ENCODE peak calls at places on chromosomes 7 and 10, in four cellular contexts. I is GM12891, S is prostate gland, V is spleen. L is an unnamed sample.

GRCh38 chr10:32120147-32120546 is 63.9 kb upstream of the KIF5B start:
- DNase-seq in I (no peak), S (no peak), V (no peak), L (no peak)

GRCh38 chr7:27173412-27174076 is 576 bp downstream of the HOXA10 start:
- DNase-seq in I (no peak), S (no peak), V (peak), L (peak)

GRCh38 chr10:74189999-74190421 is 39.0 kb downstream of the ADK start:
- DNase-seq in I (no peak), S (peak), V (no peak), L (no peak)

GRCh38 chr10:129709627-129710509 is 242.8 kb downstream of the MGMT start:
- DNase-seq in I (no peak), S (no peak), V (peak), L (no peak)

GRCh38 chr10:91813251-91813650 is 15.0 kb downstream of the TNKS2 start:
- DNase-seq in I (no peak), S (no peak), V (no peak), L (no peak)

GRCh38 chr7:121153411-121153810 is 164.9 kb downstream of the CPED1 start:
- DNase-seq in I (no peak), S (no peak), V (no peak), L (no peak)

GRCh38 chr10:77504870-77505257 is 132.7 kb downstream of the KCNMA1 start:
- DNase-seq in I (no peak), S (no peak), V (no peak), L (no peak)

GRCh38 chr7:106058925-106059324 is 53.2 kb downstream of the SYPL1 start:
- DNase-seq in I (no peak), S (no peak), V (no peak), L (no peak)

GRCh38 chr7:2321020-2321419 is 6.8 kb upstream of the SNX8 start:
- DNase-seq in I (no peak), S (peak), V (no peak), L (no peak)

GRCh38 chr10:74752371-74752990 is 73.9 kb upstream of the KAT6B start:
- DNase-seq in I (no peak), S (no peak), V (no peak), L (no peak)

GRCh38 chr7:130935564-130936157 is 201.7 kb upstream of the KLF14 start:
- DNase-seq in I (no peak), S (no peak), V (no peak), L (no peak)

GRCh38 chr10:26216949-26217395 is 398 bp downstream of the GAD2 start:
- DNase-seq in I (no peak), S (no peak), V (no peak), L (no peak)

GRCh38 chr7:16271990-16272665 is 149.2 kb downstream of the CRPPA start:
- DNase-seq in I (no peak), S (no peak), V (no peak), L (no peak)

GRCh38 chr7:98211676-98212531 is 665 bp downstream of the BHLHA15 start:
- DNase-seq in I (no peak), S (no peak), V (peak), L (peak)

GRCh38 chr7:77205706-77206105 is 6.1 kb upstream of the FGL2 start:
- DNase-seq in I (no peak), S (no peak), V (no peak), L (no peak)

GRCh38 chr10:98696516-98696915 is 249.8 kb upstream of the HPS1 start:
- DNase-seq in I (no peak), S (no peak), V (no peak), L (no peak)
- TF ChIP-seq POLR2AphosphoS5 in I (no peak), S (no peak), V (no peak), L (no peak)

GRCh38 chr10:6201511-6201975 is 1.2 kb upstream of the PFKFB3 start:
- DNase-seq in I (peak), S (peak), V (peak), L (peak)
- TF ChIP-seq POLR2AphosphoS5 in I (no peak), S (no peak), V (peak), L (peak)

DNA sequence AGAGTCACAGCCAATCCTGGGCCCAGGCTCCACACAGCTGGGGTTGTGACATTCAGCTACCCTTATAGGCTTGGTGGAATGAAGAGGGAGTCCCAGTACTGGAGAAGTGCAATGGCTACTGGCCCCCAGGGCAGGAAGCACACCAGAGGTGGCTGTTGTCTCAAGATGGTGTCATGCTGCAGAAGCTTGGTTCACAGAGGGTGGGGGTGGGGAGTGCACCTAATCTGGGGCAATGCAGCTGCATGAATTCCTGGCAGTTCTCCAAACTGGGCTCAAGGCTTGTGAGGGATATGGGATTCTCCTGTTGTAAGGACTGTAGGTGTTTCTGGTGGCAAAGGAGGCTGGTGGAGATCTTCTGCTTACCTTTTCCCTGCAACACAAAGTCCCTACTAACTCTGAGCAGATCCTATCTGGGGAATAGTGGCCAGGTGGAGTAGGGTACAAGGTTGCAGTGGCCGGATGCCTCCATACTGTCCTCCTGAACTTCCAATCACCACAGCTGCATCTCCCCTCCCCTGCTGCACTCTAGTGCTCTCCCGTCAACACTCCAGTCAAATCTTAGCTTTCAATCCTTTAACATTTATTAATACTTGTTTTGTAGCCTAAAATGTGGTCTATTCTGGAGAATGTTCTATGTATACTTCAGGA is 27.4 kb upstream of the PLA2G12B start:
- DNase-seq in I (no peak), S (no peak), V (no peak), L (no peak)
- TF ChIP-seq POLR2AphosphoS5 in I (no peak), S (no peak), V (no peak), L (no peak)

DNA sequence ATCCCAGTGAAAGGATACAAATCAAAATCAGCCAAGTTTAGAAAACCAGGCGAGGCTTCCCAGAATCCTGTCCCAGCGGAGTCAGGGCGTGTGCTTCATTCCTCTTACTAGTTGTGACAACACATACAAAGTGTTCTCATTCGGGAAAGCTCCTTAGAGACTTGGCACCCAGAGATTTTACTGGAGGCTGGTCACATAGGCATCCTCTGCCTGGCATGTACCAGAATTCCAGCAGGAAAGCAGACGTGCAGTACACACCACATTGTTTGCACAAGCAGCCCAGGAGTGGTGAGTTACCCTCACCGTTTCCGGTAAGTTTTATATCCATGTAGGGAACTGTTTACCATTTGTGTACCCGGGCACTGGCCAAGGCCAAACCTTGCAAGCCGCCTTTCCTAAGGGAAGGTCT is 34.9 kb downstream of the MMRN2 start:
- DNase-seq in I (no peak), S (no peak), V (no peak), L (no peak)
- TF ChIP-seq POLR2AphosphoS5 in I (no peak), S (peak), V (no peak), L (no peak)

GRCh38 chr10:97887399-97887798 is 37.8 kb downstream of the GOLGA7B start:
- DNase-seq in I (no peak), S (no peak), V (peak), L (no peak)

GRCh38 chr10:97891497-97892167 is 42.0 kb downstream of the GOLGA7B start:
- DNase-seq in I (no peak), S (no peak), V (peak), L (no peak)

GRCh38 chr10:97888641-97889262 is 39.1 kb downstream of the GOLGA7B start:
- DNase-seq in I (no peak), S (no peak), V (peak), L (no peak)

GRCh38 chr10:97888134-97888533 is 38.5 kb downstream of the GOLGA7B start:
- DNase-seq in I (no peak), S (no peak), V (no peak), L (no peak)

DNA sequence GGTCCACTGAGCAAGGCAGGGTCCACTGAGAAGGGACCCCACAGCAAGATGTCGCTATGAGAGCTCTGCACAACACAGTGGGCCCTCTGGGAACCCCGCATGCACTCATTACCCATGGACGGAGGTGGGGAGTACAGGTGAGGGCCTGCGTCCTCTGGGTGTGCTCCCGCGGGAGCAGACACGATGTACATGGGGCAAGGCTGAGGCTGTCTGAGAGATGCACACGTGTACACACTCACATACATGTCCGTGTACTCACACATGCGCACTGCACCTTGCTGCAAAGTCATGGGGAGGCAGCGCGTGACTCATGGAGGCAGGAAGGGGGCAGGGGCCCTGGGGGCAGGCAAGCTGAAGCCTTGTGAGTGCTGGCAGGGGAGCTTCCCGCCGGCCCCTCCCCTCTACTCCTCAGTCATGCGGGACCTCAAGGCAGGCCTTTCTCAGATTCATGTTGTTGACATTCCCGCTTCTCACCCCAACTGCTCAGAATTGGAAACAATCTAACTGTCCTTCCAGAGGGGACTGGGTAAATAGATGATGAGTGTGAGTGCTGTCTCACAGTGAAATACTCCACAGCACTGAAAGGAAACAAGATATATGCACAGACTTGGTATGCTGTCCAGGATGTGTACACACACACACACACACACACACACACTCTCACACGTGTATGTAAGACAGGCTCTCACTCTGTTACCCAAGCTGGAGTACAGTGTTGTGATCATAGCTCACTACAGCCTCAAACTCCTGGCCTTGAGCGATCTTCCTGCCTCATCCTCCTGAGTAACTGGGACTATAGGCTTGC is 40.0 kb downstream of the GOLGA7B start:
- DNase-seq in I (no peak), S (no peak), V (peak), L (no peak)
- TF ChIP-seq POLR2AphosphoS5 in I (no peak), S (no peak), V (no peak), L (no peak)

L was measured in sigmoid colon.